ENCODE peak calls at places on chromosomes 4 and X, in six cellular contexts. O is suprapubic skin, L is heart left ventricle, N is tibial artery, B is RWPE2, W is tibial nerve. X is an unnamed sample. For H3K27me3 and H3K36me3, the result is how much of the 10 kb centered on the place peaks cover.

GRCh38 chrX:66030505-66031317 is 9.2 kb downstream of the VSIG4 start:
- DNase-seq in O (no peak), L (no peak), N (no peak), B (no peak), W (no peak), X (no peak)

GRCh38 chr4:41124916-41125548 is 89.3 kb downstream of the APBB2 start:
- DNase-seq in O (no peak), L (no peak), N (no peak), B (no peak), W (no peak), X (no peak)

GRCh38 chr4:6963139-6963611 is 53.5 kb downstream of the TBC1D14 start:
- DNase-seq in O (peak), L (no peak), N (no peak), B (no peak), W (no peak), X (peak)

GRCh38 chrX:72107320-72107719 is 24.4 kb downstream of the RTL5 start:
- DNase-seq in O (no peak), L (no peak), N (no peak), B (no peak), W (no peak), X (no peak)

GRCh38 chr4:46839128-46839527 is 69.9 kb downstream of the COX7B2 start:
- DNase-seq in O (no peak), L (no peak), N (no peak), B (no peak), W (no peak), X (peak)

GRCh38 chr4:26326791-26327190 is 6.0 kb downstream of the RBPJ start:
- DNase-seq in O (no peak), L (no peak), N (no peak), B (no peak), W (no peak), X (no peak)

GRCh38 chrX:100895365-100896075 is 21.4 kb upstream of the NOX1 start:
- DNase-seq in O (no peak), L (no peak), N (no peak), B (no peak), W (peak), X (peak)

GRCh38 chr4:120049732-120050494 is 16.7 kb downstream of the MAD2L1 start:
- DNase-seq in O (peak), L (peak), N (peak), B (peak), W (peak), X (peak)

GRCh38 chr4:13678186-13678924 is 50.8 kb upstream of the BOD1L1 start:
- DNase-seq in O (no peak), L (no peak), N (no peak), B (no peak), W (no peak), X (no peak)

GRCh38 chr4:3136454-3136853 is 62.0 kb downstream of the HTT start:
- DNase-seq in O (no peak), L (no peak), N (no peak), B (no peak), W (no peak), X (no peak)

GRCh38 chrX:41238543-41238942 is 95.4 kb upstream of the DDX3X start:
- DNase-seq in O (no peak), L (no peak), N (no peak), B (no peak), W (no peak), X (no peak)

GRCh38 chrX:10173331-10173900 is 16.6 kb downstream of the CLCN4 start:
- DNase-seq in O (no peak), L (peak), N (peak), B (peak), W (peak), X (peak)

GRCh38 chrX:107117993-107118321 is 665 bp downstream of the RBM41 start:
- DNase-seq in O (no peak), L (no peak), N (no peak), B (no peak), W (no peak), X (no peak)

GRCh38 chr4:24794916-24795665 is at the start of gene SOD3:
- DNase-seq in O (peak), L (peak), N (peak), B (no peak), W (peak), X (peak)

GRCh38 chrX:97398030-97398551 is 514.4 kb downstream of the RPA4 start:
- DNase-seq in O (no peak), L (no peak), N (no peak), B (no peak), W (no peak), X (peak)

GRCh38 chrX:138287200-138287865 is 424.2 kb downstream of the FGF13 start:
- DNase-seq in O (no peak), L (no peak), N (no peak), B (no peak), W (no peak), X (no peak)

GRCh38 chr4:26321326-26322276 is 787 bp downstream of the RBPJ start:
- DNase-seq in O (no peak), L (peak), N (peak), B (no peak), W (no peak), X (peak)

GRCh38 chr4:169410839-169411770 is 140.3 kb upstream of the SH3RF1 start:
- DNase-seq in O (no peak), L (peak), N (peak), B (no peak), W (peak), X (no peak)

GRCh38 chr4:155571184-155571944 is 95.3 kb upstream of the GUCY1A1 start:
- DNase-seq in O (no peak), L (no peak), N (no peak), B (no peak), W (no peak), X (no peak)

GRCh38 chr4:101458914-101459313 is 111.6 kb upstream of the PPP3CA start:
- DNase-seq in O (no peak), L (no peak), N (no peak), B (no peak), W (no peak), X (no peak)

GRCh38 chr4:98612318-98613250 is 45.8 kb downstream of the TSPAN5 start:
- DNase-seq in O (no peak), L (no peak), N (no peak), B (no peak), W (no peak), X (no peak)

DNA sequence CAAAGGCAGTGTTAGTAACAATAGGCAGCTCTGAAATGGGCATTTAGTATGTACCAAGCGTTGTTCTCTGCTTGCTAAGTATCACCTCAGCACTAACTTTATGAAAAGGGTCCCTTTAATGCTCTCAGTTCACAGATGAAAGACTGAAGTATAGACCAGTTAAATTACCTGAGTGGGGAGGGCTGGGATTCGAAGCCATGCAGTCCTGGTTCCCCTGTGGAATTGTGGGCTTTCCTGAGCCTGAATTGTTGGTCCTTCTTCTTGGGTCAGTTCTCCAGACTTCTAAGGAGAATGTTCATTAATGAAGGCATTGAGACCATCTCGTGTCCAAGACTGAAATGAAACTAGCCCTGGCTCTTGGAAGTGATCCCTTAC is 7.7 kb upstream of the PRDM8 start:
- DNase-seq in O (no peak), L (no peak), N (no peak), B (no peak), W (no peak), X (no peak)
- H3K4me3 ChIP-seq in O (peak), L (no peak), N (no peak), B (no peak), W (no peak), X (no peak)

DNA sequence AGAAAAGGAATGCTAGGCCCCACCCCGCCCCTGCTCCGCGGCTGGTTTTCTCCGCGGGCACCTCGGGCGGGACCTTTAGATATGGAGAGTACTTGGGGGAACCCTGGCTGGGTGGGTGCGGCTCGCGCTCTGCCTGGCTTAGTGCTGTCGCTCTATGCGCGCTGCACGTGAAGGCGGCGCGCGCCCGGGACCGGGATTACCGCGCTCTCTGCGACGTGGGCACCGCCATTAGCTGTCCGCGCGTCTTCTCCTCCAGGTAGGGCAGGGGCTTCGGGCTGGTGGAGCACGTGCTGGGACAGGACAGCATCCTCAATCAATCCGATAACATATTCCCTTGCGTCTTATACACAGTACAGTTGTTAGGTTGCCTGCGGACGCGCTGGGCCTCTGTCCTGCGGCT is 56.0 kb downstream of the MAGEB10 start:
- DNase-seq in O (no peak), L (no peak), N (no peak), B (no peak), W (no peak), X (peak)
- H3K27me3 ChIP-seq in O (under half), L (under half), N (under half), B (under half), W (under half), X (under half)

GRCh38 chr4:177196615-177197014 is 113.1 kb upstream of the NEIL3 start:
- DNase-seq in O (no peak), L (no peak), N (no peak), B (no peak), W (no peak), X (no peak)

GRCh38 chr4:177187371-177187770 is 122.3 kb upstream of the NEIL3 start:
- DNase-seq in O (no peak), L (no peak), N (no peak), B (no peak), W (no peak), X (no peak)

GRCh38 chr4:177190995-177191568 is 118.6 kb upstream of the NEIL3 start:
- DNase-seq in O (no peak), L (no peak), N (no peak), B (no peak), W (no peak), X (no peak)

GRCh38 chr4:177194906-177195305 is 114.8 kb upstream of the NEIL3 start:
- DNase-seq in O (no peak), L (no peak), N (no peak), B (no peak), W (no peak), X (no peak)

DNA sequence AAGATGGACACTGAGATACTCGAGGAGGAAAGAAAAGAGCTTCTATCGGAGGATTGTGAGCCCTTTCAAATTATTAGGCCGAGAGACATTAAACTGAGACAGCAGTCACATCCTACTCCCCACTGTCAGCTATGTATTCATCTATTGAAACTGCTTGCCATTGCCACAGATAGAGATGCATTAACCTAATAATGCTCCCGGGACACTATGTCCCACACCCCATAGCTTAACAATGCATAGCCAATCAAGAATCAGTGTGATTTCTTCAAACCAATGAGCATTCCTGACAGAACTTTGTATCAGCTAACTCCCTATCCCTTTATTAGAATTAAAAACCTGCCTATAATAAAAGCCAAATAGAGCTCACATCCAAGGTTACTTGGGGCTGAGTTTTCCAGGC is 118.1 kb upstream of the NEIL3 start:
- DNase-seq in O (no peak), L (no peak), N (no peak), B (no peak), W (no peak), X (peak)
- H3K36me3 ChIP-seq in O (under half), L (under half), N (under half), B (under half), W (under half), X (under half)

DNA sequence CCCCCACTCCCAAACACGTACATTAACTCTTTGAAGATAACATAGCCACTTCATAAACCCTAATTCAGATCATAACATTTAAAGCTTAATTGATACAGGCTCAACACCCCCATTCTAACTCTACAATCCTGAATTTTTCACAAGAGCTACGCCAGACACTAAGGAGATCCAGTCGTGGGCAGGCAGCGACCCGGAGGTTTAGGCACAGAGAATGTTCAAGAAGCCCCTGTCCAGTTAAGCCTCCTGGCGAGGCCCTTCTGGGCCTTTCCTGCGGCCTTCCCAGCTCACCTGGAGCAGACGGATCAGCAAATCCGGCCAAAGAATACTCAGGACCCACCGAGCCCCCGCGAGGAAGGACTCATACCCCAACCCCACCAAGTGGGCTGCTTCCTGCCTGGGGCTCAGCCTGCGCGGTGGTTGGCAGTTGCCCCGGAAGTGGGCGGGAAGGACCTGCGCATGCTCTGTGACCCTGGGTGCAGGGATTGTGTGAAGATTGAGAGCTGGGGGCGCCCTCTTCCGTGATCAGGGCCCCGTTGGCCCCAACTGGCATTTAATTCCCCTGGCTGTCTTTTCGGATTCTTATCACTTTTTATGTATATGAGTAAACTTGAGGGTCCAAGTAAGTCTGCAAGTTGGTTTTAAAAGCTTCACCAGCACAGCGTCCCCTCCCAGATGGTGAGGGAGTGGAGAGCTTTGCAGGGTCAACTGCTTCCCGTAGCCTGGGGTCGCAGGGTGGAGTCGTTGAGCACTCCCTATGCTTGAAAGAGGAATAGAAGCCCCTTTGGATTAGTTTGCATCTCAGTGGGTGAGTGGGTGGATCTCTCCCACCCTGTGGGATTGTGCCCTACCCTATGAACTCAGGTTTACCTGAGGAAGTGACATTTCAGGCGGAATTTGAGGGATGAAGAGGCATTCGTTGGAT is at the start of gene TRIM61:
- DNase-seq in O (no peak), L (peak), N (no peak), B (no peak), W (no peak), X (peak)
- H3K4me3 ChIP-seq in O (peak), L (peak), N (peak), B (no peak), W (peak), X (peak)

GRCh38 chrX:69258893-69259292 is 93.6 kb upstream of the PJA1 start:
- DNase-seq in O (no peak), L (no peak), N (no peak), B (no peak), W (no peak), X (no peak)

GRCh38 chrX:69263421-69263820 is 98.2 kb upstream of the PJA1 start:
- DNase-seq in O (no peak), L (no peak), N (no peak), B (no peak), W (no peak), X (no peak)

GRCh38 chrX:69264134-69264533 is 98.9 kb upstream of the PJA1 start:
- DNase-seq in O (no peak), L (no peak), N (no peak), B (no peak), W (no peak), X (peak)

GRCh38 chrX:69257504-69258127 is 92.4 kb upstream of the PJA1 start:
- DNase-seq in O (no peak), L (no peak), N (no peak), B (no peak), W (no peak), X (no peak)

GRCh38 chrX:69262036-69262905 is 97.0 kb upstream of the PJA1 start:
- DNase-seq in O (no peak), L (no peak), N (no peak), B (no peak), W (peak), X (no peak)
- H3K27me3 ChIP-seq in O (under half), L (under half), N (under half), B (under half), W (under half), X (half or more)

DNA sequence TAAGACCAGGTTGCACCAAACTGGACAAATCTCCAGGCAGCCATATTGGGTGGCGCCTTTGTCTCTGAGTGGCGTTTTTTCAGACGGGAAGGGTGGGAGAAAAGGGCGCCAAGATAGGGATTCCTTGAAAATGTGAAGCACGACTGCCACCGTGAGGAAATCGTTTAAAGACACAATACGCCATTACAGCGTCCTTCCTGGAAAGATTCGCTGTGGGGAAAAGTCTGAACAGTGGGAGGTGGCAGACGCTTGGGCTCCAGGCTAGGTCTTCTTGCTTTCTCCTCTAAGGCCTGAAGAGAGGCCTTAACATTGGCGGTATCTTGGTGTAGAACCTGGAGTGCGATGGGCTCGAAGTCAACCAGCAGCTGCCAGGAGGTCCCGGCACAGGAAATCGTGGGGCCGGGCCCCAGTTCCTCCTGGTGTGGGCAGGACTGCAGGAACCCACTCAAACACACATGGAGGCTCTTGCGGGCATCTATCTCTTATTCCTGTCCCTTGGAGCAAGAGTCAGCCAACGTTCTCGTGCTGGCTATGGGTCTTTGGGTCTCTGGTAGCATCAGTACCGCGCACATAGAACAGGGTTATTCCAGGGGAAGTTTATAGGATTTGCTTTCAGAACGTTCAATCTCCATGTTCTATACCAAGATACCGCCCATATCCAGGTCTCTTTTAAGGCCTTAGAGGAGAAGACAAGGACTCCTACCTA is 208.8 kb downstream of the OR13H1 start:
- DNase-seq in O (no peak), L (peak), N (no peak), B (no peak), W (no peak), X (no peak)
- H3K36me3 ChIP-seq in O (under half), L (under half), N (under half), B (under half), W (under half), X (under half)

GRCh38 chr4:185127021-185127925 is 15.8 kb upstream of the SLC25A4 start:
- DNase-seq in O (no peak), L (peak), N (no peak), B (no peak), W (no peak), X (peak)

GRCh38 chr4:185123479-185123878 is 19.6 kb upstream of the SLC25A4 start:
- DNase-seq in O (no peak), L (no peak), N (no peak), B (no peak), W (no peak), X (no peak)

GRCh38 chr4:185122681-185123345 is 20.3 kb upstream of the SLC25A4 start:
- DNase-seq in O (no peak), L (no peak), N (no peak), B (no peak), W (no peak), X (no peak)

GRCh38 chr4:185134176-185134869 is 8.7 kb upstream of the SLC25A4 start:
- DNase-seq in O (no peak), L (no peak), N (no peak), B (no peak), W (no peak), X (peak)

DNA sequence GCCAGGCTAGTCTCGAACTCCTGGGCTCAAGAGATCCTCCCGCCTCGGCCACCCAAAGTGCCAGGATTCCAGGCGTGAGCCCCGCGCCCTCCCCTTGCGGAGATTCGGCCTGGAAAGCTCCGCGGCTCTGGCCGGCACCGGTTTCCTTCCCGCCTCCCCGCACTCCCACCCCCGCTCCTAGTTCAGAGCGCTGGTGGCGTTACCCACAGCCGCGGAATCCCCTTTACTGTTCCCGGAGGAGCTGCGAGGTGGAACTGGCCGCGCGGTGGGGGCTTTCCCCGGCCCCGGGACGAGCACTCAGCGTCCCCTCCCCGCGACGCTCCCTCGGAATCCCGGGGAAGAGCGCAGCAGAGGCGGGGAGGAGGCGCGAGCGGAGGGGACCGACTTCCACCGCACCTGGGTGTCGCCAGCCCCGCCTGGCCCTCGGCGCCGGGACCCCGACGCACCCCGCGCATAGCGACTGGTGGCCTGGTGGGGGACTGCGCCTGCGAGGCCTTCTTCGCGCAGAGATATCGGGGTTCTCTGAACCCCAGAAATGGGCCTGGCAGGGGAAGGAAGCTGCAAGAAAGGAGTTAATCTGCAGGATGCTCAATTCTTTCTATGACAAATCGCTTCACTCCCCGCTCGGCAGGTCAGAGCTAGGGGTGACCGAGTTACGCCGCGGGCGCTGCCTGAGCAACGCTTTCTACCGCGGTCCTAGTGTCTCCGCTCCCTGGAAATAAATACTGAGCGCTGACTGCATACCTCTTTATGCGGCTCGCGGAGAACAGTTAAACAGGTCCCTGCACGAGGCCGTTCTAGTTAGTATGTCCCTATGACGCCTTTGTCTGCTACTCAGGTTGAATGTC is 14.6 kb upstream of the SLC25A4 start:
- DNase-seq in O (no peak), L (peak), N (no peak), B (no peak), W (no peak), X (peak)
- H3K4me3 ChIP-seq in O (peak), L (peak), N (peak), B (peak), W (peak), X (peak)

GRCh38 chrX:68718443-68718820 is 71.0 kb downstream of the STARD8 start:
- DNase-seq in O (no peak), L (no peak), N (no peak), B (no peak), W (no peak), X (no peak)
- H3K27me3 ChIP-seq in O (under half), L (under half), N (under half), B (under half), W (under half), X (under half)

X was measured in H7.